ENCODE peak calls at places on chromosomes 11 and 22, in eight cellular contexts. P is stimulated activated naive CD8-positive, alpha-beta T cell treated with anti-CD3 and anti-CD28 coated beads, Interleukin-15, amount 100 ng/mL, for 72 hours; G is GM18507; I is foreskin keratinocyte; N is GF-D8; F is tibial nerve; E is NCI-H510A treated with DMSO at 0.1 percent for 48 hours; J is T47D. Q is an unnamed sample.

GRCh38 chr11:97965849-97966646 is 1054.7 kb upstream of the CNTN5 start:
- DNase-seq in P (no peak), G (no peak), I (peak; percentile 86), N (no peak), F (no peak), E (no peak), J (no peak), Q (no peak)

GRCh38 chr11:2585566-2586090 is 114.2 kb downstream of the KCNQ1OT1 start:
- DNase-seq in P (no peak), G (no peak), I (no peak), N (no peak), F (no peak), E (no peak), J (no peak), Q (peak; percentile 3)

GRCh38 chr11:12193515-12194336 is 83.3 kb downstream of the MICAL2 start:
- DNase-seq in P (no peak), G (no peak), I (no peak), N (no peak), F (no peak), E (no peak), J (no peak), Q (no peak)

GRCh38 chr11:5364214-5364613 is 12.9 kb downstream of the OR51B6 start:
- DNase-seq in P (no peak), G (no peak), I (no peak), N (no peak), F (no peak), E (no peak), J (no peak), Q (no peak)

GRCh38 chr11:82932564-82932963 is 31.0 kb downstream of the DDIAS start:
- DNase-seq in P (no peak), G (no peak), I (no peak), N (no peak), F (no peak), E (no peak), J (no peak), Q (no peak)

GRCh38 chr11:92329644-92330043 is 105.0 kb downstream of the FAT3 start:
- DNase-seq in P (no peak), G (no peak), I (peak; percentile 73), N (no peak), F (no peak), E (no peak), J (peak; percentile 26), Q (no peak)

GRCh38 chr11:19301336-19301735 is 60.6 kb upstream of the E2F8 start:
- DNase-seq in P (no peak), G (no peak), I (no peak), N (no peak), F (no peak), E (no peak), J (no peak), Q (no peak)

GRCh38 chr22:19109198-19110063 is 12.8 kb downstream of the DGCR2 start:
- DNase-seq in P (peak; percentile 50), G (no peak), I (peak; percentile 46), N (peak; percentile 99), F (no peak), E (peak; percentile 43), J (no peak), Q (no peak)

GRCh38 chr22:24086310-24086709 is 75.2 kb downstream of the CABIN1 start:
- DNase-seq in P (peak; percentile 5), G (no peak), I (no peak), N (no peak), F (no peak), E (no peak), J (no peak), Q (no peak)

GRCh38 chr11:19938051-19938856 is 222.0 kb downstream of the DBX1 start:
- DNase-seq in P (peak; percentile 51), G (peak; percentile 28), I (no peak), N (no peak), F (no peak), E (peak; percentile 20), J (peak; percentile 60), Q (peak; percentile 43)

GRCh38 chr11:125871391-125872137 is 15.9 kb upstream of the HYLS1 start:
- DNase-seq in P (peak; percentile 24), G (no peak), I (no peak), N (no peak), F (no peak), E (no peak), J (peak; percentile 77), Q (peak; percentile 63)

GRCh38 chr11:119056397-119056999 is 507 bp downstream of the HYOU1 start:
- DNase-seq in P (peak; percentile 58), G (peak; percentile 23), I (peak; percentile 31), N (peak; percentile 40), F (no peak), E (peak; percentile 29), J (peak; percentile 56), Q (no peak)

GRCh38 chr22:50720301-50720845 is 17.6 kb upstream of the ACR start:
- DNase-seq in P (no peak), G (no peak), I (no peak), N (no peak), F (no peak), E (no peak), J (no peak), Q (no peak)

GRCh38 chr11:70468256-70469230 is 70.2 kb downstream of the CTTN start:
- DNase-seq in P (no peak), G (no peak), I (no peak), N (no peak), F (no peak), E (peak; percentile 44), J (peak; percentile 65), Q (no peak)

GRCh38 chr11:126080206-126080941 is 17.7 kb upstream of the CDON start:
- DNase-seq in P (no peak), G (no peak), I (no peak), N (no peak), F (no peak), E (peak; percentile 32), J (peak; percentile 88), Q (no peak)

GRCh38 chr11:116930177-116930576 is 92.8 kb upstream of the APOA1 start:
- DNase-seq in P (no peak), G (no peak), I (no peak), N (peak; percentile 74), F (no peak), E (no peak), J (no peak), Q (peak; percentile 24)

GRCh38 chr11:8097926-8098325 is 16.9 kb downstream of the TUB start:
- DNase-seq in P (peak; percentile 0), G (no peak), I (no peak), N (no peak), F (no peak), E (no peak), J (no peak), Q (no peak)

GRCh38 chr11:79182794-79183193 is 258.0 kb downstream of the TENM4 start:
- DNase-seq in P (no peak), G (no peak), I (no peak), N (no peak), F (no peak), E (no peak), J (no peak), Q (no peak)

GRCh38 chr11:2355000-2355644 is 22.0 kb upstream of the CD81 start:
- DNase-seq in P (no peak), G (no peak), I (no peak), N (no peak), F (no peak), E (no peak), J (no peak), Q (no peak)

GRCh38 chr11:1546536-1547466 is 25.3 kb downstream of the DUSP8 start:
- DNase-seq in P (peak; percentile 52), G (peak; percentile 44), I (no peak), N (no peak), F (no peak), E (peak; percentile 79), J (peak; percentile 58), Q (peak; percentile 78)

GRCh38 chr11:88297320-88298263 is 39.9 kb downstream of the CTSC start:
- DNase-seq in P (no peak), G (no peak), I (no peak), N (no peak), F (no peak), E (peak; percentile 6), J (no peak), Q (no peak)

GRCh38 chr11:63022422-63022821 is 6.8 kb upstream of the SLC22A8 start:
- DNase-seq in P (no peak), G (no peak), I (no peak), N (no peak), F (no peak), E (no peak), J (no peak), Q (no peak)

GRCh38 chr22:32327596-32328171 is 30.0 kb upstream of the RFPL3 start:
- DNase-seq in P (no peak), G (no peak), I (no peak), N (no peak), F (no peak), E (no peak), J (no peak), Q (no peak)

GRCh38 chr22:26642465-26643367 is 14.7 kb upstream of the MIAT start:
- DNase-seq in P (peak; percentile 92), G (no peak), I (no peak), N (peak; percentile 14), F (no peak), E (no peak), J (no peak), Q (peak; percentile 79)

GRCh38 chr11:22244986-22245592 is 52.2 kb downstream of the ANO5 start:
- DNase-seq in P (peak; percentile 8), G (no peak), I (peak; percentile 5), N (no peak), F (no peak), E (peak; percentile 8), J (peak; percentile 63), Q (peak; percentile 30)

GRCh38 chr22:22002526-22003055 is 20.0 kb upstream of the TOP3B start:
- DNase-seq in P (no peak), G (no peak), I (no peak), N (no peak), F (no peak), E (no peak), J (no peak), Q (no peak)

GRCh38 chr11:128587415-128587814 is at the start of gene ETS1:
- DNase-seq in P (no peak), G (no peak), I (no peak), N (no peak), F (no peak), E (peak; percentile 88), J (peak; percentile 47), Q (peak; percentile 40)

GRCh38 chr22:43446037-43446803 is 34.4 kb downstream of the MPPED1 start:
- DNase-seq in P (no peak), G (no peak), I (no peak), N (no peak), F (no peak), E (peak; percentile 31), J (no peak), Q (no peak)

GRCh38 chr11:64629796-64630562 is 39.0 kb downstream of the SLC22A12 start:
- DNase-seq in P (no peak), G (no peak), I (no peak), N (no peak), F (no peak), E (no peak), J (peak; percentile 42), Q (no peak)

GRCh38 chr11:47918882-47919495 is 61.4 kb upstream of the PTPRJ start:
- DNase-seq in P (no peak), G (no peak), I (no peak), N (no peak), F (no peak), E (no peak), J (no peak), Q (no peak)

GRCh38 chr11:61019818-61020405 is 48.4 kb downstream of the CD6 start:
- DNase-seq in P (no peak), G (no peak), I (no peak), N (no peak), F (no peak), E (no peak), J (no peak), Q (no peak)

GRCh38 chr22:44661659-44662569 is 40.1 kb upstream of the PRR5 start:
- DNase-seq in P (no peak), G (no peak), I (no peak), N (no peak), F (no peak), E (peak; percentile 37), J (no peak), Q (no peak)

GRCh38 chr11:125242141-125242780 is 77.7 kb downstream of the PKNOX2 start:
- DNase-seq in P (no peak), G (no peak), I (no peak), N (no peak), F (no peak), E (no peak), J (no peak), Q (no peak)

GRCh38 chr11:44814881-44815592 is 88.3 kb downstream of the TSPAN18 start:
- DNase-seq in P (no peak), G (no peak), I (no peak), N (peak; percentile 15), F (no peak), E (no peak), J (no peak), Q (no peak)